ENCODE peak calls at places on chromosomes 12 and 14, in ten cellular contexts. One of them, this sample, is unnamed.
A peak's percentile ranks its signal among the peaks of the same experiment; 100 is the strongest.

GRCh38 chr14:68667313-68667791 is 125.5 kb downstream of the ZFP36L1 start:
- DNase-seq in activated effector memory CD4-positive, alpha-beta T cell treated with anti-CD3 and anti-CD28 coated beads, Interleukin-2, amount 50 U/mL, for 16 hours: no peak
- DNase-seq in right lobe of liver: no peak
- DNase-seq in adipocyte: peak; percentile 71
- DNase-seq in CD4-positive, alpha-beta T cell: no peak
- DNase-seq in H1: no peak
- DNase-seq in activated CD4-positive, alpha-beta T cell treated with anti-CD3 and anti-CD28 coated beads, Interleukin-2, amount 50 U/mL, for 1 hour: no peak
- DNase-seq in RWPE1: no peak
- DNase-seq in kidney tubule cell: no peak
- DNase-seq in DMS153: no peak
- DNase-seq in this sample: no peak

GRCh38 chr14:31139301-31139847 is 68.2 kb downstream of the HECTD1 start:
- DNase-seq in activated effector memory CD4-positive, alpha-beta T cell treated with anti-CD3 and anti-CD28 coated beads, Interleukin-2, amount 50 U/mL, for 16 hours: no peak
- DNase-seq in right lobe of liver: no peak
- DNase-seq in adipocyte: no peak
- DNase-seq in CD4-positive, alpha-beta T cell: no peak
- DNase-seq in H1: no peak
- DNase-seq in activated CD4-positive, alpha-beta T cell treated with anti-CD3 and anti-CD28 coated beads, Interleukin-2, amount 50 U/mL, for 1 hour: no peak
- DNase-seq in RWPE1: no peak
- DNase-seq in kidney tubule cell: no peak
- DNase-seq in DMS153: no peak
- DNase-seq in this sample: no peak

GRCh38 chr12:23014749-23015148 is 389.8 kb downstream of the ETNK1 start:
- DNase-seq in activated effector memory CD4-positive, alpha-beta T cell treated with anti-CD3 and anti-CD28 coated beads, Interleukin-2, amount 50 U/mL, for 16 hours: no peak
- DNase-seq in right lobe of liver: no peak
- DNase-seq in adipocyte: no peak
- DNase-seq in CD4-positive, alpha-beta T cell: no peak
- DNase-seq in H1: no peak
- DNase-seq in activated CD4-positive, alpha-beta T cell treated with anti-CD3 and anti-CD28 coated beads, Interleukin-2, amount 50 U/mL, for 1 hour: no peak
- DNase-seq in RWPE1: no peak
- DNase-seq in kidney tubule cell: no peak
- DNase-seq in DMS153: no peak
- DNase-seq in this sample: no peak

GRCh38 chr14:60865378-60866127 is 115.3 kb downstream of the TRMT5 start:
- DNase-seq in activated effector memory CD4-positive, alpha-beta T cell treated with anti-CD3 and anti-CD28 coated beads, Interleukin-2, amount 50 U/mL, for 16 hours: no peak
- DNase-seq in right lobe of liver: no peak
- DNase-seq in adipocyte: peak; percentile 35
- DNase-seq in CD4-positive, alpha-beta T cell: no peak
- DNase-seq in H1: no peak
- DNase-seq in activated CD4-positive, alpha-beta T cell treated with anti-CD3 and anti-CD28 coated beads, Interleukin-2, amount 50 U/mL, for 1 hour: no peak
- DNase-seq in RWPE1: no peak
- DNase-seq in kidney tubule cell: no peak
- DNase-seq in DMS153: no peak
- DNase-seq in this sample: no peak

GRCh38 chr14:99127651-99128167 is 144.3 kb downstream of the BCL11B start:
- DNase-seq in activated effector memory CD4-positive, alpha-beta T cell treated with anti-CD3 and anti-CD28 coated beads, Interleukin-2, amount 50 U/mL, for 16 hours: no peak
- DNase-seq in right lobe of liver: no peak
- DNase-seq in adipocyte: peak; percentile 3
- DNase-seq in CD4-positive, alpha-beta T cell: no peak
- DNase-seq in H1: no peak
- DNase-seq in activated CD4-positive, alpha-beta T cell treated with anti-CD3 and anti-CD28 coated beads, Interleukin-2, amount 50 U/mL, for 1 hour: no peak
- DNase-seq in RWPE1: peak; percentile 82
- DNase-seq in kidney tubule cell: peak; percentile 48
- DNase-seq in DMS153: no peak
- DNase-seq in this sample: no peak

GRCh38 chr12:3145036-3145435 is 67.9 kb downstream of the TSPAN9 start:
- DNase-seq in activated effector memory CD4-positive, alpha-beta T cell treated with anti-CD3 and anti-CD28 coated beads, Interleukin-2, amount 50 U/mL, for 16 hours: no peak
- DNase-seq in right lobe of liver: no peak
- DNase-seq in adipocyte: no peak
- DNase-seq in CD4-positive, alpha-beta T cell: no peak
- DNase-seq in H1: no peak
- DNase-seq in activated CD4-positive, alpha-beta T cell treated with anti-CD3 and anti-CD28 coated beads, Interleukin-2, amount 50 U/mL, for 1 hour: no peak
- DNase-seq in RWPE1: no peak
- DNase-seq in kidney tubule cell: no peak
- DNase-seq in DMS153: no peak
- DNase-seq in this sample: no peak

GRCh38 chr12:110073049-110073831 is 24.9 kb upstream of the C12orf76 start:
- DNase-seq in activated effector memory CD4-positive, alpha-beta T cell treated with anti-CD3 and anti-CD28 coated beads, Interleukin-2, amount 50 U/mL, for 16 hours: peak; percentile 72
- DNase-seq in right lobe of liver: peak; percentile 58
- DNase-seq in adipocyte: peak; percentile 25
- DNase-seq in CD4-positive, alpha-beta T cell: peak; percentile 20
- DNase-seq in H1: no peak
- DNase-seq in activated CD4-positive, alpha-beta T cell treated with anti-CD3 and anti-CD28 coated beads, Interleukin-2, amount 50 U/mL, for 1 hour: peak; percentile 9
- DNase-seq in RWPE1: peak; percentile 8
- DNase-seq in kidney tubule cell: no peak
- DNase-seq in DMS153: peak; percentile 43
- DNase-seq in this sample: no peak

GRCh38 chr14:37592288-37593274 is 2.5 kb downstream of the FOXA1 start:
- DNase-seq in activated effector memory CD4-positive, alpha-beta T cell treated with anti-CD3 and anti-CD28 coated beads, Interleukin-2, amount 50 U/mL, for 16 hours: no peak
- DNase-seq in right lobe of liver: peak; percentile 45
- DNase-seq in adipocyte: no peak
- DNase-seq in CD4-positive, alpha-beta T cell: no peak
- DNase-seq in H1: no peak
- DNase-seq in activated CD4-positive, alpha-beta T cell treated with anti-CD3 and anti-CD28 coated beads, Interleukin-2, amount 50 U/mL, for 1 hour: no peak
- DNase-seq in RWPE1: no peak
- DNase-seq in kidney tubule cell: no peak
- DNase-seq in DMS153: peak; percentile 30
- DNase-seq in this sample: no peak

GRCh38 chr12:76337583-76337982 is 10.6 kb downstream of the BBS10 start:
- DNase-seq in activated effector memory CD4-positive, alpha-beta T cell treated with anti-CD3 and anti-CD28 coated beads, Interleukin-2, amount 50 U/mL, for 16 hours: no peak
- DNase-seq in right lobe of liver: no peak
- DNase-seq in adipocyte: peak; percentile 55
- DNase-seq in CD4-positive, alpha-beta T cell: no peak
- DNase-seq in H1: no peak
- DNase-seq in activated CD4-positive, alpha-beta T cell treated with anti-CD3 and anti-CD28 coated beads, Interleukin-2, amount 50 U/mL, for 1 hour: no peak
- DNase-seq in RWPE1: no peak
- DNase-seq in kidney tubule cell: no peak
- DNase-seq in DMS153: no peak
- DNase-seq in this sample: no peak

GRCh38 chr12:58176296-58176869 is 235.0 kb downstream of the ATP23 start:
- DNase-seq in activated effector memory CD4-positive, alpha-beta T cell treated with anti-CD3 and anti-CD28 coated beads, Interleukin-2, amount 50 U/mL, for 16 hours: no peak
- DNase-seq in right lobe of liver: no peak
- DNase-seq in adipocyte: no peak
- DNase-seq in CD4-positive, alpha-beta T cell: no peak
- DNase-seq in H1: peak; percentile 10
- DNase-seq in activated CD4-positive, alpha-beta T cell treated with anti-CD3 and anti-CD28 coated beads, Interleukin-2, amount 50 U/mL, for 1 hour: no peak
- DNase-seq in RWPE1: peak; percentile 23
- DNase-seq in kidney tubule cell: peak; percentile 51
- DNase-seq in DMS153: no peak
- DNase-seq in this sample: no peak

GRCh38 chr14:38669027-38669426 is 413.1 kb upstream of the CLEC14A start:
- DNase-seq in activated effector memory CD4-positive, alpha-beta T cell treated with anti-CD3 and anti-CD28 coated beads, Interleukin-2, amount 50 U/mL, for 16 hours: no peak
- DNase-seq in right lobe of liver: no peak
- DNase-seq in adipocyte: no peak
- DNase-seq in CD4-positive, alpha-beta T cell: no peak
- DNase-seq in H1: no peak
- DNase-seq in activated CD4-positive, alpha-beta T cell treated with anti-CD3 and anti-CD28 coated beads, Interleukin-2, amount 50 U/mL, for 1 hour: no peak
- DNase-seq in RWPE1: no peak
- DNase-seq in kidney tubule cell: no peak
- DNase-seq in DMS153: no peak
- DNase-seq in this sample: no peak

GRCh38 chr12:91173139-91173538 is 9.5 kb downstream of the DCN start:
- DNase-seq in activated effector memory CD4-positive, alpha-beta T cell treated with anti-CD3 and anti-CD28 coated beads, Interleukin-2, amount 50 U/mL, for 16 hours: no peak
- DNase-seq in right lobe of liver: no peak
- DNase-seq in adipocyte: peak; percentile 34
- DNase-seq in CD4-positive, alpha-beta T cell: no peak
- DNase-seq in H1: no peak
- DNase-seq in activated CD4-positive, alpha-beta T cell treated with anti-CD3 and anti-CD28 coated beads, Interleukin-2, amount 50 U/mL, for 1 hour: no peak
- DNase-seq in RWPE1: no peak
- DNase-seq in kidney tubule cell: no peak
- DNase-seq in DMS153: no peak
- DNase-seq in this sample: no peak

GRCh38 chr14:69073429-69073828 is 79.5 kb downstream of the DCAF5 start:
- DNase-seq in activated effector memory CD4-positive, alpha-beta T cell treated with anti-CD3 and anti-CD28 coated beads, Interleukin-2, amount 50 U/mL, for 16 hours: no peak
- DNase-seq in right lobe of liver: no peak
- DNase-seq in adipocyte: no peak
- DNase-seq in CD4-positive, alpha-beta T cell: no peak
- DNase-seq in H1: no peak
- DNase-seq in activated CD4-positive, alpha-beta T cell treated with anti-CD3 and anti-CD28 coated beads, Interleukin-2, amount 50 U/mL, for 1 hour: no peak
- DNase-seq in RWPE1: no peak
- DNase-seq in kidney tubule cell: no peak
- DNase-seq in DMS153: no peak
- DNase-seq in this sample: no peak

GRCh38 chr12:105418232-105418631 is 87.7 kb downstream of the C12orf75 start:
- DNase-seq in activated effector memory CD4-positive, alpha-beta T cell treated with anti-CD3 and anti-CD28 coated beads, Interleukin-2, amount 50 U/mL, for 16 hours: no peak
- DNase-seq in right lobe of liver: no peak
- DNase-seq in adipocyte: peak; percentile 74
- DNase-seq in CD4-positive, alpha-beta T cell: no peak
- DNase-seq in H1: no peak
- DNase-seq in activated CD4-positive, alpha-beta T cell treated with anti-CD3 and anti-CD28 coated beads, Interleukin-2, amount 50 U/mL, for 1 hour: no peak
- DNase-seq in RWPE1: peak; percentile 75
- DNase-seq in kidney tubule cell: peak; percentile 97
- DNase-seq in DMS153: no peak
- DNase-seq in this sample: peak; percentile 94

GRCh38 chr14:81384900-81385299 is 15.2 kb downstream of the STON2 start:
- DNase-seq in activated effector memory CD4-positive, alpha-beta T cell treated with anti-CD3 and anti-CD28 coated beads, Interleukin-2, amount 50 U/mL, for 16 hours: no peak
- DNase-seq in right lobe of liver: no peak
- DNase-seq in adipocyte: peak; percentile 80
- DNase-seq in CD4-positive, alpha-beta T cell: no peak
- DNase-seq in H1: no peak
- DNase-seq in activated CD4-positive, alpha-beta T cell treated with anti-CD3 and anti-CD28 coated beads, Interleukin-2, amount 50 U/mL, for 1 hour: no peak
- DNase-seq in RWPE1: no peak
- DNase-seq in kidney tubule cell: peak; percentile 96
- DNase-seq in DMS153: no peak
- DNase-seq in this sample: no peak

GRCh38 chr14:54893151-54893760 is 9.4 kb downstream of the GCH1 start:
- DNase-seq in activated effector memory CD4-positive, alpha-beta T cell treated with anti-CD3 and anti-CD28 coated beads, Interleukin-2, amount 50 U/mL, for 16 hours: peak; percentile 68
- DNase-seq in right lobe of liver: no peak
- DNase-seq in adipocyte: peak; percentile 83
- DNase-seq in CD4-positive, alpha-beta T cell: no peak
- DNase-seq in H1: no peak
- DNase-seq in activated CD4-positive, alpha-beta T cell treated with anti-CD3 and anti-CD28 coated beads, Interleukin-2, amount 50 U/mL, for 1 hour: peak; percentile 13
- DNase-seq in RWPE1: peak; percentile 68
- DNase-seq in kidney tubule cell: peak; percentile 82
- DNase-seq in DMS153: no peak
- DNase-seq in this sample: no peak

GRCh38 chr14:80621701-80622100 is 319.8 kb downstream of the CEP128 start:
- DNase-seq in activated effector memory CD4-positive, alpha-beta T cell treated with anti-CD3 and anti-CD28 coated beads, Interleukin-2, amount 50 U/mL, for 16 hours: no peak
- DNase-seq in right lobe of liver: no peak
- DNase-seq in adipocyte: peak; percentile 77
- DNase-seq in CD4-positive, alpha-beta T cell: no peak
- DNase-seq in H1: no peak
- DNase-seq in activated CD4-positive, alpha-beta T cell treated with anti-CD3 and anti-CD28 coated beads, Interleukin-2, amount 50 U/mL, for 1 hour: no peak
- DNase-seq in RWPE1: peak; percentile 57
- DNase-seq in kidney tubule cell: no peak
- DNase-seq in DMS153: no peak
- DNase-seq in this sample: no peak

This sample was measured in keratinocyte.